ENCODE peak calls at places on chromosomes 4 and X, in eight cellular contexts. V, E, G, D, P, L, T and S are unnamed samples. For H3K27me3, the result is how much of the 10 kb centered on the place peaks cover.

GRCh38 chr4:86968477-86969015 is 33.7 kb downstream of the AFF1 start:
- DNase-seq in V (no peak), E (no peak), G (no peak), D (no peak), P (no peak), L (no peak), T (no peak), S (no peak)

GRCh38 chr4:89197920-89198319 is 86.6 kb downstream of the TIGD2 start:
- DNase-seq in V (no peak), E (no peak), G (no peak), D (no peak), P (no peak), L (no peak), T (no peak), S (no peak)

GRCh38 chr4:186722856-186723206 is 825 bp downstream of the FAT1 start:
- DNase-seq in V (no peak), E (no peak), G (no peak), D (no peak), P (no peak), L (no peak), T (no peak), S (no peak)

GRCh38 chr4:61619528-61619927 is 419.4 kb downstream of the ADGRL3 start:
- DNase-seq in V (no peak), E (no peak), G (no peak), D (no peak), P (no peak), L (no peak), T (peak), S (no peak)

GRCh38 chr4:75702919-75703411 is 21.4 kb upstream of the USO1 start:
- DNase-seq in V (no peak), E (no peak), G (no peak), D (no peak), P (no peak), L (no peak), T (no peak), S (no peak)

GRCh38 chr4:103948244-103949018 is 228.6 kb upstream of the TACR3 start:
- DNase-seq in V (no peak), E (no peak), G (no peak), D (no peak), P (no peak), L (no peak), T (peak), S (no peak)

GRCh38 chrX:39772057-39772832 is 325.5 kb downstream of the BCOR start:
- DNase-seq in V (no peak), E (peak), G (peak), D (no peak), P (no peak), L (no peak), T (peak), S (no peak)

GRCh38 chrX:110944323-110944761 is 148.7 kb upstream of the CHRDL1 start:
- DNase-seq in V (peak), E (no peak), G (peak), D (no peak), P (no peak), L (no peak), T (peak), S (no peak)

GRCh38 chr4:6008766-6009385 is 9.4 kb downstream of the C4orf50 start:
- DNase-seq in V (no peak), E (no peak), G (no peak), D (no peak), P (no peak), L (peak), T (peak), S (no peak)

GRCh38 chr4:629916-630641 is 4.7 kb downstream of the PDE6B start:
- DNase-seq in V (no peak), E (no peak), G (no peak), D (no peak), P (no peak), L (peak), T (peak), S (no peak)

GRCh38 chr4:112514079-112514448 is 1.9 kb downstream of the NEUROG2 start:
- DNase-seq in V (no peak), E (no peak), G (no peak), D (no peak), P (no peak), L (no peak), T (peak), S (no peak)

GRCh38 chr4:8778301-8778700 is 93.3 kb downstream of the HMX1 start:
- DNase-seq in V (peak), E (no peak), G (no peak), D (no peak), P (no peak), L (no peak), T (no peak), S (no peak)

GRCh38 chrX:4935846-4936245 is 1222.4 kb upstream of the PRKX start:
- DNase-seq in V (no peak), E (no peak), G (no peak), D (no peak), P (no peak), L (no peak), T (no peak), S (no peak)

GRCh38 chr4:125368161-125368560 is 53.4 kb downstream of the FAT4 start:
- DNase-seq in V (no peak), E (no peak), G (no peak), D (no peak), P (no peak), L (no peak), T (no peak), S (no peak)

GRCh38 chrX:18537524-18537923 is 112.1 kb downstream of the CDKL5 start:
- DNase-seq in V (no peak), E (no peak), G (no peak), D (no peak), P (no peak), L (no peak), T (no peak), S (no peak)

GRCh38 chr4:165874072-165874798 is 1.2 kb downstream of the TLL1 start:
- DNase-seq in V (peak), E (no peak), G (no peak), D (no peak), P (peak), L (no peak), T (peak), S (no peak)

GRCh38 chr4:169440446-169440845 is 169.7 kb upstream of the SH3RF1 start:
- DNase-seq in V (no peak), E (no peak), G (no peak), D (no peak), P (no peak), L (no peak), T (no peak), S (no peak)

GRCh38 chrX:39705299-39705698 is 392.5 kb downstream of the BCOR start:
- DNase-seq in V (peak), E (no peak), G (no peak), D (no peak), P (peak), L (peak), T (peak), S (peak)

GRCh38 chr4:123587983-123588494 is 191.4 kb downstream of the SPRY1 start:
- DNase-seq in V (no peak), E (no peak), G (no peak), D (no peak), P (peak), L (peak), T (no peak), S (peak)

GRCh38 chrX:103480526-103480925 is 38.8 kb downstream of the RAB40A start:
- DNase-seq in V (no peak), E (no peak), G (no peak), D (no peak), P (no peak), L (no peak), T (no peak), S (no peak)

GRCh38 chr4:5812506-5813229 is 80.2 kb downstream of the CRMP1 start:
- DNase-seq in V (no peak), E (peak), G (peak), D (no peak), P (peak), L (no peak), T (peak), S (peak)

GRCh38 chr4:52799813-52800212 is 48.6 kb upstream of the ERVMER34-1 start:
- DNase-seq in V (no peak), E (no peak), G (no peak), D (no peak), P (no peak), L (no peak), T (no peak), S (no peak)

GRCh38 chr4:52622564-52622963 is 36.5 kb downstream of the USP46 start:
- DNase-seq in V (no peak), E (no peak), G (no peak), D (no peak), P (peak), L (no peak), T (no peak), S (no peak)

GRCh38 chr4:109276482-109277095 is 25.9 kb downstream of the COL25A1 start:
- DNase-seq in V (no peak), E (no peak), G (no peak), D (no peak), P (no peak), L (no peak), T (no peak), S (no peak)

GRCh38 chr4:5041609-5042234 is 9.6 kb upstream of the STK32B start:
- DNase-seq in V (no peak), E (no peak), G (no peak), D (no peak), P (no peak), L (no peak), T (no peak), S (no peak)

GRCh38 chr4:140088317-140088967 is 65.5 kb downstream of the MAML3 start:
- DNase-seq in V (no peak), E (no peak), G (no peak), D (no peak), P (no peak), L (no peak), T (no peak), S (no peak)

GRCh38 chr4:163166041-163166579 is 580 bp downstream of the NAF1 start:
- DNase-seq in V (peak), E (peak), G (no peak), D (peak), P (peak), L (peak), T (peak), S (no peak)

GRCh38 chr4:105741548-105741947 is 33.0 kb downstream of the GSTCD start:
- DNase-seq in V (no peak), E (no peak), G (no peak), D (no peak), P (no peak), L (no peak), T (no peak), S (no peak)

GRCh38 chr4:88706574-88706973 is 8.9 kb upstream of the NAP1L5 start:
- DNase-seq in V (peak), E (no peak), G (peak), D (no peak), P (peak), L (no peak), T (peak), S (no peak)

GRCh38 chrX:44400588-44400987 is 57.1 kb upstream of the EFHC2 start:
- DNase-seq in V (no peak), E (no peak), G (no peak), D (no peak), P (peak), L (peak), T (no peak), S (peak)

GRCh38 chr4:183971938-183972490 is 66.9 kb downstream of the STOX2 start:
- DNase-seq in V (peak), E (no peak), G (no peak), D (no peak), P (no peak), L (no peak), T (no peak), S (no peak)

DNA sequence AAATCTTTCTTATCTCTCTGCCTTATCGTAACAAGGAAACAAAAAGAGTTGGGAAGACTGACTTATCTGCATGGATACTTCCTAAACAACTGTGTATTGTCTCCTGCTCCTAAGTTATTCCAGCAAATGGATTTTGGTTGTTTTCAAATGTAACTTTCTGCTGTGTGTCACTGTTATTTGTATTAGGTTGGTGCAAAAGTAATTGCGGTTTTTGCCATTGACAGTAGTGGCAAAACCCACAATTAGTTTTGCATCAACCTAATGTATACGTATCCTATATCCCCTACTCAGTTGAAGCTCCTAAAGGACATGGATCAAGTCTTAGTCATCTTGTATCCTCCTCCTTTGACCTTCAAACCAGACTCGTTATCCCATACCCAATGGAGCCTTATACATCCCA is 263.4 kb upstream of the GPR101 start:
- DNase-seq in V (no peak), E (no peak), G (no peak), D (no peak), P (no peak), L (no peak), T (no peak), S (no peak)
- H3K27me3 ChIP-seq in V (under half), E (under half), G (under half), D (under half), P (under half), L (under half), T (under half), S (under half)

DNA sequence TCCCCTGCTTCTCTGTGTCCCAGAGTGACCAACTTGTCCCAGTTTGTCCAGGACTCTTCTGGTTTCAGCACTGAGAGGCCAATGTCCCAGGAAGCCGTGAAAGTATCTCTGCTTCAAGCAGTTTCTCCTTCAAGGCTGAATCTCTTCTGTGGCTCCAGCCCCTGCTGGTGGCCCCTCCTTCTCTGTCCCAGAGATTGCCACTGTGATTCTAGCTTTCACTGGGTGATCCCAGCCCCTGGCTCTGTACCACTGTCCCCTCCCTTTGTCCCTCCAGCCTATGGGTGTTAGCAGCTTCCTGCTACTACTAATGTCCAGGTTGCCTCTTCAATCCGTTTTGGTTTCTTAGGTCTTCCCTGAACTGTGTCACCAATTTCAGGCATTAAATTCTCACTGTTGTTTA is 70.5 kb downstream of the SOX3 start:
- DNase-seq in V (no peak), E (no peak), G (no peak), D (no peak), P (no peak), L (no peak), T (peak), S (no peak)
- H3K27me3 ChIP-seq in V (under half), E (under half), G (under half), D (under half), P (under half), L (under half), T (under half), S (under half)

DNA sequence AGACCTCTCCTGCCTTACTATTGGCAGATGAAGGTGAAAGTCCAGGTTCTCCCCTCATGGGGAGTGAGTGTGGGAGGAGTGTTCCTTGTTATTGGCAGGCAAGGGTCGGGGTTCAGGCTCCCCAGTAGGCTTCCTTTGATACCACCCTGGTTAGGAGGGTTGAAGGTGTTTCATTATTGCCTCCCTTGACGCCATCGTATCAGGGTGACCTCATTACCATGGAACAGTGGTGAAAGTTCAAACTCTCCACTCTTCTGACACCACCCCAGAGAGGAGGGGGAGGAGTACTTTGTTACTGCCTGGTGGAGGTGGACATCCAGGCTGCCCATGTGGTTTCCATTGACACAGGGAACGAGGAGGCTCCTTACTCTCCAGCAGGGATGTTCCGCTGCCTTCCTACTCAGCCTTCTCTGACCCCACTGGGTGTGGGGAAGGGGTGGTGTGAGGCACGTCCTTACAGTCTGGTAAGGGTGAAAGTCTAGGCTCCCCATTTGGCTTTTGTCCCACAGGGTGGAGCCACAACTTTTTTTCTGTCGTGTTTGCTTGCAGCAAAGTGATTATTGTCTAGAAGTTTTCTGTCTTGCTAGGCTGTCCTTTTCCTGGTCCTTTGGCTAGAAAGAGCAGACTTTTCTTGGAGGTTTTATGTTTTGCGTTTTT is 37.2 kb upstream of the USP9X start:
- DNase-seq in V (no peak), E (no peak), G (no peak), D (no peak), P (no peak), L (no peak), T (no peak), S (no peak)
- H3K27me3 ChIP-seq in V (under half), E (under half), G (under half), D (under half), P (under half), L (under half), T (under half), S (under half)

GRCh38 chr4:173535165-173535737 is 5.2 kb upstream of the HAND2 start:
- DNase-seq in V (no peak), E (no peak), G (no peak), D (no peak), P (no peak), L (no peak), T (no peak), S (no peak)
- H3K27me3 ChIP-seq in V (half or more), E (under half), G (half or more), D (half or more), P (half or more), L (half or more), T (half or more), S (under half)

GRCh38 chrX:108304210-108304609 is 134.0 kb downstream of the COL4A6 start:
- DNase-seq in V (no peak), E (no peak), G (no peak), D (no peak), P (no peak), L (no peak), T (no peak), S (no peak)
- H3K27me3 ChIP-seq in V (under half), E (under half), G (under half), D (under half), P (under half), L (under half), T (under half), S (under half)